ENCODE peak calls at places on chromosomes 3 and 15, in five cellular contexts. M is left ventricle myocardium inferior, X is tibial nerve, G is pancreas, R is IMR-90. H is an unnamed sample.

GRCh38 chr15:77187751-77188464 is 117.0 kb upstream of the TSPAN3 start:
- DNase-seq in G (peak; percentile 46), M (no peak), R (peak; percentile 47), X (peak; percentile 58), H (no peak)

GRCh38 chr15:50257206-50257735 is 8.3 kb downstream of the HDC start:
- DNase-seq in X (no peak), M (no peak), G (no peak), R (no peak), H (no peak)

GRCh38 chr3:133238015-133238414 is 161.8 kb upstream of the BFSP2 start:
- DNase-seq in M (no peak), X (no peak), R (peak; percentile 9), G (no peak), H (no peak)

GRCh38 chr3:136135039-136135802 is 60.9 kb downstream of the MSL2 start:
- DNase-seq in G (no peak), M (no peak), X (no peak), R (no peak), H (no peak)

GRCh38 chr3:105798381-105798934 is 70.4 kb downstream of the CBLB start:
- DNase-seq in M (no peak), G (no peak), R (no peak), X (no peak), H (no peak)

GRCh38 chr15:31398677-31399260 is 72.1 kb downstream of the KLF13 start:
- DNase-seq in M (peak; percentile 13), R (no peak), X (no peak), G (no peak), H (no peak)

GRCh38 chr3:134852893-134853351 is 57.9 kb downstream of the EPHB1 start:
- DNase-seq in R (no peak), X (no peak), G (no peak), M (no peak), H (no peak)

GRCh38 chr15:99106417-99107220 is 1.7 kb downstream of the SYNM start:
- DNase-seq in R (peak; percentile 98), G (peak; percentile 46), M (peak; percentile 66), X (no peak), H (no peak)

GRCh38 chr3:48186993-48187578 is 1.1 kb downstream of the CDC25A start:
- DNase-seq in G (no peak), R (peak; percentile 25), X (no peak), M (no peak), H (no peak)

GRCh38 chr15:52143862-52144261 is 31.3 kb upstream of the BCL2L10 start:
- DNase-seq in M (no peak), X (no peak), G (no peak), R (peak; percentile 81), H (no peak)

GRCh38 chr15:64949383-64950141 is 37.9 kb downstream of the ANKDD1A start:
- DNase-seq in X (no peak), R (no peak), M (no peak), G (no peak), H (no peak)

GRCh38 chr15:60649845-60650548 is 171.1 kb upstream of the ICE2 start:
- DNase-seq in G (no peak), X (no peak), M (no peak), R (peak; percentile 37), H (no peak)

GRCh38 chr3:194326192-194327029 is 24.7 kb downstream of the CPN2 start:
- DNase-seq in X (no peak), R (no peak), M (no peak), G (no peak), H (no peak)

GRCh38 chr3:179088306-179088705 is 16.7 kb upstream of the ZMAT3 start:
- DNase-seq in X (no peak), M (no peak), G (no peak), R (no peak), H (no peak)

GRCh38 chr3:74045000-74045399 is 420.3 kb upstream of the PDZRN3 start:
- DNase-seq in G (no peak), R (no peak), M (no peak), X (no peak), H (no peak)

GRCh38 chr3:67012564-67012963 is 14.5 kb downstream of the KBTBD8 start:
- DNase-seq in X (no peak), M (no peak), G (no peak), R (no peak), H (no peak)

GRCh38 chr3:8557298-8557697 is 55.7 kb downstream of the LMCD1 start:
- DNase-seq in M (peak; percentile 38), X (peak; percentile 60), R (peak; percentile 27), G (no peak), H (no peak)

GRCh38 chr3:185399629-185400339 is 36.8 kb downstream of the MAP3K13 start:
- DNase-seq in M (no peak), G (no peak), R (no peak), X (no peak), H (no peak)

GRCh38 chr3:155658669-155659068 is 86.2 kb downstream of the PLCH1 start:
- DNase-seq in M (no peak), R (no peak), X (no peak), G (no peak), H (no peak)

GRCh38 chr15:55937040-55937439 is 56.4 kb downstream of the NEDD4 start:
- DNase-seq in G (no peak), M (no peak), X (no peak), R (peak; percentile 64), H (no peak)

GRCh38 chr3:101674518-101674917 is 2.4 kb downstream of the ZBTB11 start:
- DNase-seq in X (no peak), G (no peak), M (no peak), R (no peak), H (no peak)

GRCh38 chr3:119627461-119627860 is 29.8 kb downstream of the PLA1A start:
- DNase-seq in X (no peak), G (no peak), R (no peak), M (peak; percentile 39), H (no peak)

GRCh38 chr3:179416681-179417080 is 34.6 kb downstream of the GNB4 start:
- DNase-seq in R (peak; percentile 19), M (no peak), G (no peak), X (no peak), H (no peak)

DNA sequence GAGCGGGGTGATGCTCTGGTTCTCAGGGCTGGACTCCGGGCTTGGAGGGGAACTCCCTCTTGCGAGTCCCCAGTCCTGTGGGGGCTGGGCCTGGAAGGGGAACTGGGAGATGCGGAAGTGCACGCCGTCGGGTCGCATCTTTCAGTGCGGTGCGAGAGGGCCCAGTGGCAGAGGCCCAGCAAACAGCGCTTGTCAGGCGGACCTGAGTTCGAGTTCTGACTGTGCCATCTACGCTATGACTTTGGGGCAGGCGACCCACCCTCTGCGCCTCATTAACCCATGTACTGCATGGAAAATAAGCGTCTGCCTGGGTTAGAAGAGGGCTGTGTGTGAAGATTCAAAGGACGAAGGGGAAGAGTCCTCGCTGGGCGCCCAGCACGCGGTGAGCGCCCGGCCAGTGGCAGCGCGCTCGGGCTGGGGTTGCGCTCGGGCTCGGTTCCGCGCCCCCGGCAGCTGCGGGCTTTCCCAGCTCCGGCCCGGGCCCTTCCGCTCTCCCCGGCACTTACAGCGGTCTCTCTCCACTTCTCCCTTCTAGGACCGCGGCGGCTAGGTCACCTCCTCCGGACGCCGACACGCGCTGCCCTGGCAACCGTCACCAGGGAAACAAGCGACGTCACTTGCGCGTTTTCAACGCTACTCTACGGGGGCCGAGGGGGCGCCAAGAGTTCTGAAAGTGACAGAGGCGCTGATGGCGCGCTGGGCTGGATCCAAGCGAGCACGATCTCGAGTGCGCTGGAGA is at the start of gene CCDC13:
- DNase-seq in X (peak; percentile 95), M (peak; percentile 97), G (peak; percentile 93), R (peak; percentile 84), H (peak; percentile 85)
- TF ChIP-seq CTCF in X (no peak), M (no peak), G (no peak), R (no peak), H (no peak)

GRCh38 chr3:148455098-148455497 is 242.6 kb upstream of the AGTR1 start:
- DNase-seq in G (no peak), X (no peak), R (no peak), M (no peak), H (no peak)

GRCh38 chr3:148464246-148464645 is 233.5 kb upstream of the AGTR1 start:
- DNase-seq in X (no peak), M (no peak), R (peak; percentile 50), G (no peak), H (no peak)

GRCh38 chr3:148460686-148461085 is 237.0 kb upstream of the AGTR1 start:
- DNase-seq in R (no peak), G (no peak), X (no peak), M (no peak), H (no peak)

DNA sequence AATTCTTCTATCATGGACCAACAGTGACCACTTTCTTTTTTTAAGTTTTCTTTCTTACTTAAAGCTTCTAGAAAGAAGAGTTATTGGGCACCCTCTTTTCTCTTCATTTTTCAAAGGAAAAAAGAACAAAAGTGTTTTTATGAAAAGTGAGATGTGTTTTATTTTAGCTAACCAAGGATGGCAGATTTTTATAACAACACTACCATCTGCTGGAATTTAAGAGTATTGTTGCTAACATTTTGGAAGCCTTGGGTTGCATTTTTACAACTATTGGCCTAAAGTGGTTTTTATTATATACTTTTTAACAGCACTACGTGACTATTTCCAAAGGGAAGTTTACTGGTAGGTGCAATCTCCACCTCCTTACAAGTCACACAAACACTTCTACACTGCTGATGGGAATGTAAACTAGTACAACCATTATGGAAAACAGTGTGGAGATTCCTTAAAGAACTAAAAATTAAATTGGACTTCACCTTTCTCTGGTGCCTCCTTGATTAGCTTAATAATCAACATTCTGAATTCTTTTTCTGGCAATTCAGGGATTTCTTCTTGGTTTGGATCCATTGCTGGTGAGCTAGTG is 237.7 kb upstream of the AGTR1 start:
- DNase-seq in G (no peak), X (no peak), M (no peak), R (peak; percentile 23), H (no peak)
- TF ChIP-seq CTCF in G (no peak), X (no peak), M (peak; percentile 27), R (peak; percentile 46), H (peak; percentile 29)

DNA sequence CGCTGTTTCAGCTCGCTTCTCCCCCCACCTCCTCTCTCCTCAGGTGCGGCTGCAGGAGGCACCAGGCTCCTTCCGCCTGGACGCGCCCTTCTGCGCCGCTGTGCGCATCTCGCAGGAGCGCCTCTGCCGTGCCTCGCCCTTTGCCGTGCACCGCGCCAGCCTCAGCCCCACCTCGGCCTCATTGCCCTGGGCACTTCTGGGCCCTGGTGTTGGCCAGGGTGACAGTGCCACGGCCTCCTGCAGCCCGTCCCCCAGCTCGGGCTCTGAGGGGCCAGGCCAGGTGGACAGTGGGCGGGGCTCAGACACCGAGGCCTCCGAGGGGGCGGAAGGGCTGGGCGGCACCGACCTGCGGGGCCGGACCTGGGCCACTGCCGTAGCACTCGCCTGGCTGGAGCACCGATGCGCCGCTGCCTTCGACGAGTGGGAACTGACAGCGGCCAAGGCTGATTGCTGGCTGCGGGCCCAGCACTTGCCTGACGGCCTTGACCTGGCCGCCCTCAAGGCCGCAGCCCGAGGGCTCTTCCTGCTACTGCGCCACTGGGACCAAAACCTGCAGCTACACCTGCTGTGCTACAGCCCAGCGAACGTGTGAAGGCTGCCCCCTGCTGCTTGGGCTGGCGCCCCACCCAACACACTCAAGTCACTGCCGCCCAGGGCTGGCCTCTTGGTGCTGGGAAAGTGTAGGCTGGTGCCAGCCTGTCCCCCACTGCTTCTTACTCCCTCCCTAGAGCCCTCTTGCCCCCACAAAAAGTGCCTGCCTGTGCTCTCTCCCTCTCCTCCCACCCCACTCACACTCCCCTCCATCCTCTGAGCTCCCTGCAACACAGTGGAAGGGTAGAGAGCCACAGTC is 7.1 kb downstream of the ALG3 start:
- DNase-seq in M (peak; percentile 45), X (no peak), G (peak; percentile 80), R (peak; percentile 21), H (no peak)
- TF ChIP-seq CTCF in M (peak; percentile 65), X (no peak), G (peak; percentile 57), R (peak; percentile 38), H (peak; percentile 15)

GRCh38 chr3:169931747-169932520 is 20.6 kb downstream of the SAMD7 start:
- DNase-seq in G (no peak), M (no peak), X (no peak), R (no peak), H (no peak)

GRCh38 chr3:169929830-169930519 is 18.6 kb downstream of the SAMD7 start:
- DNase-seq in M (no peak), X (no peak), G (no peak), R (no peak), H (no peak)
- TF ChIP-seq CTCF in M (peak; percentile 18), X (no peak), G (no peak), R (no peak), H (no peak)

H was measured in D721Med.